ENCODE peak calls at places on chromosomes 3 and 15, in five cellular contexts. T is retinal pigment epithelial cell; U is stomach; H is CD8-positive, alpha-beta T cell; F is epithelial cell of esophagus. B is an unnamed sample.

GRCh38 chr3:154244644-154245043 is 79.6 kb downstream of the DHX36 start:
- DNase-seq in T (no peak), U (no peak), H (no peak), F (peak), B (peak)

GRCh38 chr3:111782447-111782782 is 76.7 kb upstream of the PHLDB2 start:
- DNase-seq in T (no peak), U (no peak), H (no peak), F (no peak), B (no peak)

GRCh38 chr15:29854413-29854812 is 32.1 kb upstream of the TJP1 start:
- DNase-seq in T (no peak), U (no peak), H (no peak), F (peak), B (no peak)

GRCh38 chr3:52237659-52238172 is 1.2 kb downstream of the TWF2 start:
- DNase-seq in T (no peak), U (peak), H (no peak), F (peak), B (peak)

GRCh38 chr3:127822836-127823589 is 698 bp upstream of the MGLL start:
- DNase-seq in T (no peak), U (peak), H (no peak), F (no peak), B (no peak)

GRCh38 chr3:145639880-145640279 is 521.1 kb downstream of the PLOD2 start:
- DNase-seq in T (no peak), U (no peak), H (no peak), F (no peak), B (no peak)

GRCh38 chr3:177968891-177969290 is 567.3 kb upstream of the KCNMB2 start:
- DNase-seq in T (no peak), U (no peak), H (no peak), F (peak), B (no peak)

GRCh38 chr15:62545392-62546227 is 380.5 kb upstream of the C2CD4B start:
- DNase-seq in T (no peak), U (peak), H (no peak), F (peak), B (peak)

GRCh38 chr15:41934843-41935242 is 37.5 kb downstream of the EHD4 start:
- DNase-seq in T (no peak), U (peak), H (peak), F (peak), B (no peak)

GRCh38 chr3:141561426-141562034 is 74.7 kb downstream of the RASA2 start:
- DNase-seq in T (peak), U (no peak), H (peak), F (peak), B (peak)

GRCh38 chr15:42130246-42130986 is 26.0 kb downstream of the PLA2G4F start:
- DNase-seq in T (no peak), U (no peak), H (no peak), F (no peak), B (no peak)

GRCh38 chr15:25179673-25180511 is 225.1 kb downstream of the SNRPN start:
- DNase-seq in T (no peak), U (peak), H (peak), F (no peak), B (no peak)

GRCh38 chr3:21697707-21698106 is 53.3 kb downstream of the ZNF385D start:
- DNase-seq in T (no peak), U (no peak), H (no peak), F (no peak), B (no peak)

GRCh38 chr15:50055333-50056278 is 63.4 kb downstream of the ATP8B4 start:
- DNase-seq in T (no peak), U (no peak), H (no peak), F (no peak), B (peak)

GRCh38 chr3:126782554-126782953 is 78.5 kb downstream of the CHCHD6 start:
- DNase-seq in T (peak), U (no peak), H (no peak), F (peak), B (peak)

GRCh38 chr3:43077708-43078107 is 28.2 kb downstream of the POMGNT2 start:
- DNase-seq in T (no peak), U (no peak), H (no peak), F (no peak), B (no peak)

GRCh38 chr3:156675744-156676466 is 1.5 kb downstream of the TIPARP start:
- DNase-seq in T (peak), U (peak), H (peak), F (peak), B (peak)

GRCh38 chr3:135965129-135965505 is 411 bp upstream of the PPP2R3A start:
- DNase-seq in T (no peak), U (no peak), H (no peak), F (no peak), B (no peak)

GRCh38 chr15:73700041-73700842 is 16.1 kb downstream of the CD276 start:
- DNase-seq in T (no peak), U (peak), H (peak), F (peak), B (no peak)

GRCh38 chr15:39685999-39686613 is 96.5 kb downstream of the FSIP1 start:
- DNase-seq in T (no peak), U (no peak), H (no peak), F (peak), B (peak)

GRCh38 chr3:67654099-67654831 is at the start of gene SUCLG2:
- DNase-seq in T (no peak), U (peak), H (peak), F (peak), B (peak)

GRCh38 chr3:18843930-18844329 is 304.4 kb upstream of the KCNH8 start:
- DNase-seq in T (no peak), U (no peak), H (no peak), F (no peak), B (no peak)

GRCh38 chr3:20310629-20311028 is 124.6 kb upstream of the SGO1 start:
- DNase-seq in T (peak), U (no peak), H (no peak), F (no peak), B (no peak)

GRCh38 chr3:195212749-195213085 is 58.2 kb downstream of the XXYLT1 start:
- DNase-seq in T (no peak), U (no peak), H (no peak), F (no peak), B (no peak)

GRCh38 chr3:139534992-139535879 is 4.3 kb downstream of the RBP1 start:
- DNase-seq in T (no peak), U (peak), H (no peak), F (peak), B (no peak)

GRCh38 chr3:43736558-43736995 is 45.8 kb downstream of the ABHD5 start:
- DNase-seq in T (no peak), U (no peak), H (no peak), F (no peak), B (no peak)

GRCh38 chr15:75620776-75621536 is 4.6 kb downstream of the SNUPN start:
- DNase-seq in T (no peak), U (peak), H (no peak), F (peak), B (peak)

DNA sequence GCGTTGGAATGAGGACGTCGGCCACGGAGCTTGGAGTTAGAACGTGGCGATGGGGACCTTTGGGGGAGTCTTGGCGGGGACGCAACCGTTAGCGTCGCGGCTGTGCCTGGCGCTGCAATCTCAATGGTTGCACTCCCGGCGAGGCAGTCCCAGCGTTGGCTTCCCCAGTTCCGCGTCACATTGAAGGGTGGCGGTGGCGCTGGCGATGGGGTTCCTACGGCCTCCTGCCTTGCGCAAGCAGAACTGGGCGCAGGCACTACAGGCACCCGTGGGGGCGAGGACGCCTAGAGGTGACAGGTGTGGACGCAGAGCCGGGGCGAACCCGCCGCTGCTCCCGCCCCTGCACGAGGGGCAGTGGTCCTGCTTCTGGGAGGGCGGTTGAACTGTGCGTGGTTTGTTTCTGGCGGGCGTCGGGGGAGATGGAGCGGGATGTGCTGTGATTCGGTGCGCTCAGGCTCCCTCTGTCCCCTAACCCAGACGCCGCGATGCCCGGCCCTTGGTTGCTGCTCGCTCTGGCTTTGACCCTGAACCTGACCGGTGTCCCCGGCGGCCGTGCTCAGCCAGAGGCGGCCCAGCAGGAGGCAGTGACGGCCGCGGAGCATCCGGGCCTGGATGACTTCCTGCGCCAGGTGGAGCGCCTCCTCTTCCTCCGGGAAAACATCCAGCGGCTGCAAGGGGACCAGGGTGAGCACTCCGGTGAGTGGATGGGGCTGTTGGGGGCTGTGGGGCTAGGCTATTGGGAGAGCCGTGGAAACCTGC is 991 bp downstream of the TRH start:
- DNase-seq in T (no peak), U (no peak), H (no peak), F (no peak), B (no peak)
- H3K4me3 ChIP-seq in T (no peak), U (peak), H (peak), F (no peak), B (no peak)

GRCh38 chr3:108090066-108090700 is 648 bp downstream of the CD47 start:
- DNase-seq in T (no peak), U (peak), H (peak), F (peak), B (no peak)

GRCh38 chr3:108088146-108088545 is 2.7 kb downstream of the CD47 start:
- DNase-seq in T (no peak), U (no peak), H (no peak), F (no peak), B (no peak)

GRCh38 chr3:108089544-108089943 is 1.3 kb downstream of the CD47 start:
- DNase-seq in T (no peak), U (no peak), H (no peak), F (no peak), B (no peak)

GRCh38 chr3:108086653-108087052 is 4.2 kb downstream of the CD47 start:
- DNase-seq in T (no peak), U (no peak), H (no peak), F (no peak), B (no peak)

DNA sequence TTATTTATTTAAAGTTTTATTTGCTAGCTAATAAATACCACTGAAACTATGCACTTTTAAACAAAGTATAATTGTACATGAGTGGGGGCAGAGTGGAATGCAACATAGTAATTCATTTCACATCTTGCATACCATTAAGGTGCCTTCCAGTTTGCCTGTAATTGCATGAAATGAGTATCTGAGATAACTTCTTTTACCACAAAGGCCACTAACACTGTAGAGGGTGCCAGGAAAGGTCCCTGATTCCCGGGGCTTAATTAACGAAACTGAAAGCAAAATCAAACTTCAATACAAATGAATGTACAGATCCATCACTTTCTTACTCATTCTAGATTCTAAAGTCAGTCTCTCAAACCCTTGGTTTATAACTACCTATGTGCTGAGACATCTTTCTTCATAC is 2.1 kb downstream of the CD47 start:
- DNase-seq in T (peak), U (no peak), H (no peak), F (no peak), B (no peak)
- H3K4me3 ChIP-seq in T (peak), U (peak), H (peak), F (peak), B (no peak)

GRCh38 chr15:48406911-48407310 is 75.7 kb downstream of the DUT start:
- DNase-seq in T (no peak), U (no peak), H (no peak), F (no peak), B (no peak)
- H3K4me3 ChIP-seq in T (no peak), U (no peak), H (no peak), F (no peak), B (no peak)

GRCh38 chr3:46561951-46562350 is 4.2 kb downstream of the LRRC2 start:
- DNase-seq in T (no peak), U (no peak), H (no peak), F (no peak), B (no peak)

GRCh38 chr3:46565113-46565490 is 1.0 kb downstream of the LRRC2 start:
- DNase-seq in T (peak), U (no peak), H (no peak), F (no peak), B (no peak)

GRCh38 chr3:46566040-46566631 is at the start of gene LRRC2:
- DNase-seq in T (peak), U (peak), H (peak), F (peak), B (peak)

GRCh38 chr3:46564190-46565112 is 1.7 kb downstream of the LRRC2 start:
- DNase-seq in T (peak), U (no peak), H (no peak), F (no peak), B (no peak)

DNA sequence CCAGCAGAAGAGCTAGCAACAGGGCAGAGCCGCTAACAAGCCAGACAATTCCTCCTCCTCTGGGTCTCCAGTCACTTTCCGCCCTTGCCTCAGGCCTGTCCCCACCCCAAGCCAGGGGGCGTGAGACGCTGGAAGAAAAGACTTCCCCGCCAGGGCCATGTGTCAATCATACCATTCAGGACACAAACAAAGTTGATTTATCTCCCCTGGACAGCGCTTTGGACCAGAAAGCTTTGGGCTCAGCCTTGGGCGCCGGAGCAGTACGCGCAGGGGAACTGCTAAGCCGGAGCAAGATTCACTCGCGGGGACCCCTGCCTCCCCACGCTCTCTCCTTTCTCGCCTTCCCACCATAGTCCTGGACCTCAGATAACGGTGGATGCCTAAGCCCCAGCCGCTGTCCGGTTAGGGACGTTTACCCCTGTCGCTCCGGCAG is 479 bp downstream of the LRRC2 start:
- DNase-seq in T (no peak), U (no peak), H (no peak), F (no peak), B (no peak)
- H3K4me3 ChIP-seq in T (peak), U (peak), H (peak), F (peak), B (peak)

GRCh38 chr3:32457971-32458471 is 44.6 kb downstream of the CMTM6 start:
- DNase-seq in T (no peak), U (no peak), H (peak), F (no peak), B (no peak)
- H3K4me3 ChIP-seq in T (no peak), U (no peak), H (peak), F (no peak), B (no peak)